ENCODE peak calls at places on chromosomes 4 and X, in six cellular contexts. F is prostate gland, D is uterus, P is IMR-90, L is transverse colon, T is suprapubic skin. H is an unnamed sample.

GRCh38 chr4:107740950-107741701 is 21.1 kb upstream of the PAPSS1 start:
- DNase-seq in F (peak; percentile 49), P (peak; percentile 60), L (peak; percentile 21), D (peak; percentile 67), T (peak; percentile 70), H (no peak)

GRCh38 chrX:38750551-38750950 is 50.7 kb upstream of the MID1IP1 start:
- DNase-seq in F (no peak), L (no peak), T (no peak), D (no peak), P (no peak), H (no peak)

GRCh38 chr4:80206111-80206510 is 8.8 kb downstream of the PRDM8 start:
- DNase-seq in D (no peak), F (no peak), T (no peak), L (no peak), P (no peak), H (no peak)

GRCh38 chr4:139528377-139529005 is 27.5 kb downstream of the SETD7 start:
- DNase-seq in D (peak; percentile 40), F (no peak), T (no peak), P (peak; percentile 96), L (peak; percentile 62), H (peak; percentile 45)

GRCh38 chr4:100348472-100348871 is 158.2 kb upstream of the DDIT4L start:
- DNase-seq in F (no peak), P (peak; percentile 88), D (no peak), L (no peak), T (no peak), H (no peak)

GRCh38 chrX:123084797-123085196 is 99.3 kb upstream of the GRIA3 start:
- DNase-seq in T (no peak), P (no peak), F (no peak), L (no peak), D (no peak), H (no peak)

GRCh38 chr4:168864831-168865541 is 145.1 kb downstream of the CBR4 start:
- DNase-seq in L (no peak), D (no peak), F (no peak), T (no peak), P (peak; percentile 67), H (no peak)

GRCh38 chr4:80307774-80308465 is 27.6 kb upstream of the CFAP299 start:
- DNase-seq in T (no peak), L (no peak), D (no peak), P (peak; percentile 79), F (no peak), H (no peak)

GRCh38 chr4:71941001-71941400 is 90.8 kb upstream of the NPFFR2 start:
- DNase-seq in L (peak; percentile 8), D (no peak), T (no peak), F (no peak), P (peak; percentile 0), H (peak; percentile 32)

GRCh38 chrX:102934624-102935023 is 2.4 kb upstream of the RAB40AL start:
- DNase-seq in T (no peak), D (no peak), P (peak; percentile 4), F (no peak), L (peak; percentile 18), H (peak; percentile 30)

GRCh38 chr4:118927976-118928375 is 39.3 kb downstream of the SYNPO2 start:
- DNase-seq in P (no peak), D (peak; percentile 82), L (peak; percentile 46), F (no peak), T (no peak), H (peak; percentile 28)

GRCh38 chr4:184273166-184274147 is 55.8 kb upstream of the ENPP6 start:
- DNase-seq in P (no peak), F (no peak), D (no peak), T (no peak), L (no peak), H (no peak)

GRCh38 chrX:140948827-140949226 is 53.6 kb upstream of the SPANXB1 start:
- DNase-seq in D (no peak), L (no peak), T (no peak), F (no peak), P (no peak), H (no peak)

GRCh38 chrX:110008001-110008635 is 5.2 kb downstream of the TMEM164 start:
- DNase-seq in D (no peak), P (no peak), T (no peak), F (no peak), L (no peak), H (no peak)

GRCh38 chr4:40193018-40193571 is 3.7 kb upstream of the RHOH start:
- DNase-seq in P (no peak), D (no peak), F (no peak), L (peak; percentile 51), T (no peak), H (no peak)
- TF ChIP-seq POLR2A in P (no peak), D (no peak), F (no peak), L (peak; percentile 17), T (no peak), H (no peak)

GRCh38 chr4:146621-147020 is 22.3 kb downstream of the ZNF718 start:
- DNase-seq in P (no peak), L (no peak), F (no peak), T (no peak), D (no peak), H (no peak)

DNA sequence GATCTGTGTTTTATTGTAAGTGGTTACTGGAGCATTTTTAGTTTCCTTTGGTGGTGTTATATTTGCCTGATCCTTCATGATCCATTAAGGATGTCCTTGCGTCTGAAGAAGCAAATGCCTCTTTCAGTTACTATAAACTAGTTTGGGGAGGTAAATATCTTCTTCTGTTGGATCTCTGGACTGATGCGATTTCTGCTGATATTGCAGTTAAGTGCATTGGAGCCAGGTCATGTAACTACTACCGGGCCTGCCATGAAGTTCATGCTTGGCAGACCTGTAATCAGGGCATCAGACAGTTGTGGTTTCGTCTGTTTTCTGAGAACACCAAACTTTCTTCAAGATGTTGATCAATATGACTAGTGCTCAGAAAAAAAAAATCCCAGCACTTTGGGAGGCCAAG is 22.9 kb downstream of the ZNF718 start:
- DNase-seq in D (no peak), P (no peak), L (no peak), F (no peak), T (no peak), H (no peak)
- H3K9me3 ChIP-seq in D (no peaks in the 10 kb centered on the region), P (peaks cover 41% of the 10 kb centered on the region), L (peaks cover 75% of the 10 kb centered on the region), F (peaks cover 4% of the 10 kb centered on the region), T (peaks cover 66% of the 10 kb centered on the region), H (peaks cover 98% of the 10 kb centered on the region)

DNA sequence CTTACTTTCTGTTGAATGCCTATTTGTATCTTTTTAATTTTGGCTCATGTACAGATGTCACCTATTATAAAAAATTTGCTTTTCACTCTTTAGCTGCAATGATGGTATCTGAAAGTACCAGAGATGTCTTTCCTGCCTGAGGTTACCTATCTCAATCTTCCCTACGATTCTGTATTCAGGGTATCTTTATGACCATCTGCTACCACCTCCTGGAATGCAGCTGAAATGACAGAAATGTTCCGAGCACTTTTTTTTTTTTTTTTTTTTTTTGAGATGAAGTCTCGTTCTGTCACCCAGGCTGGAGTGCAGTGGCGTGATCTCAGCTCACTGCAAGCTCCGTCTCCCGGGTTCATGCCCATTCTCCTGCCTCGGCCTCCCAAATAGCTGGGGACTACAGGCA is 136.4 kb downstream of the REPS2 start:
- DNase-seq in F (no peak), L (no peak), P (no peak), D (no peak), T (no peak), H (no peak)
- TF ChIP-seq CTCF in F (no peak), L (no peak), P (no peak), D (no peak), T (no peak), H (no peak)

GRCh38 chrX:154526901-154527675 is 11.1 kb upstream of the FAM3A start:
- DNase-seq in L (peak; percentile 84), P (peak; percentile 67), T (peak; percentile 87), D (peak; percentile 84), F (peak; percentile 72), H (peak; percentile 76)
- TF ChIP-seq POLR2A in L (peak; percentile 21), P (no peak), T (no peak), D (peak; percentile 14), F (peak; percentile 8), H (no peak)